ENCODE peak calls at places on chromosomes 7 and 10, in seven cellular contexts. One of them, this sample, is unnamed. For H4K20me1, the result is how much of the 10 kb centered on the place peaks cover.

GRCh38 chr10:91434041-91434440 is 23.9 kb downstream of the HECTD2 start:
- DNase-seq in mammary epithelial cell: peak
- DNase-seq in H9: no peak
- DNase-seq in fibroblast of lung: peak
- DNase-seq in IMR-90: peak
- DNase-seq in Karpas-422: no peak
- DNase-seq in MM.1S: no peak
- DNase-seq in this sample: no peak

GRCh38 chr10:117342638-117343037 is 32.6 kb downstream of the PDZD8 start:
- DNase-seq in mammary epithelial cell: peak
- DNase-seq in H9: no peak
- DNase-seq in fibroblast of lung: peak
- DNase-seq in IMR-90: peak
- DNase-seq in Karpas-422: no peak
- DNase-seq in MM.1S: no peak
- DNase-seq in this sample: no peak

GRCh38 chr10:14820010-14820774 is 17.6 kb downstream of the CDNF start:
- DNase-seq in mammary epithelial cell: peak
- DNase-seq in H9: no peak
- DNase-seq in fibroblast of lung: peak
- DNase-seq in IMR-90: peak
- DNase-seq in Karpas-422: no peak
- DNase-seq in MM.1S: no peak
- DNase-seq in this sample: no peak

GRCh38 chr10:67784584-67784983 is 53.4 kb downstream of the DNAJC12 start:
- DNase-seq in mammary epithelial cell: no peak
- DNase-seq in H9: no peak
- DNase-seq in fibroblast of lung: no peak
- DNase-seq in IMR-90: peak
- DNase-seq in Karpas-422: no peak
- DNase-seq in MM.1S: no peak
- DNase-seq in this sample: no peak

GRCh38 chr7:5211730-5212482 is 21.9 kb downstream of the WIPI2 start:
- DNase-seq in mammary epithelial cell: no peak
- DNase-seq in H9: no peak
- DNase-seq in fibroblast of lung: no peak
- DNase-seq in IMR-90: no peak
- DNase-seq in Karpas-422: no peak
- DNase-seq in MM.1S: no peak
- DNase-seq in this sample: no peak

GRCh38 chr10:4651404-4652037 is 174.5 kb upstream of the AKR1E2 start:
- DNase-seq in mammary epithelial cell: peak
- DNase-seq in H9: no peak
- DNase-seq in fibroblast of lung: peak
- DNase-seq in IMR-90: no peak
- DNase-seq in Karpas-422: no peak
- DNase-seq in MM.1S: no peak
- DNase-seq in this sample: no peak

GRCh38 chr10:6669269-6669859 is 89.3 kb upstream of the PRKCQ start:
- DNase-seq in mammary epithelial cell: peak
- DNase-seq in H9: no peak
- DNase-seq in fibroblast of lung: peak
- DNase-seq in IMR-90: peak
- DNase-seq in Karpas-422: peak
- DNase-seq in MM.1S: peak
- DNase-seq in this sample: peak

GRCh38 chr7:158824028-158824427 is 5.3 kb downstream of the ESYT2 start:
- DNase-seq in mammary epithelial cell: no peak
- DNase-seq in H9: no peak
- DNase-seq in fibroblast of lung: peak
- DNase-seq in IMR-90: no peak
- DNase-seq in Karpas-422: no peak
- DNase-seq in MM.1S: peak
- DNase-seq in this sample: no peak

GRCh38 chr10:117339979-117340378 is 35.3 kb downstream of the PDZD8 start:
- DNase-seq in mammary epithelial cell: no peak
- DNase-seq in H9: no peak
- DNase-seq in fibroblast of lung: no peak
- DNase-seq in IMR-90: no peak
- DNase-seq in Karpas-422: no peak
- DNase-seq in MM.1S: no peak
- DNase-seq in this sample: no peak

GRCh38 chr7:122067077-122067476 is 77.0 kb downstream of the AASS start:
- DNase-seq in mammary epithelial cell: no peak
- DNase-seq in H9: no peak
- DNase-seq in fibroblast of lung: no peak
- DNase-seq in IMR-90: no peak
- DNase-seq in Karpas-422: no peak
- DNase-seq in MM.1S: no peak
- DNase-seq in this sample: no peak

GRCh38 chr10:83108565-83109333 is 1030.6 kb upstream of the GHITM start:
- DNase-seq in mammary epithelial cell: no peak
- DNase-seq in H9: no peak
- DNase-seq in fibroblast of lung: no peak
- DNase-seq in IMR-90: no peak
- DNase-seq in Karpas-422: no peak
- DNase-seq in MM.1S: no peak
- DNase-seq in this sample: no peak

GRCh38 chr7:41916450-41916927 is 213.6 kb upstream of the INHBA start:
- DNase-seq in mammary epithelial cell: peak
- DNase-seq in H9: no peak
- DNase-seq in fibroblast of lung: peak
- DNase-seq in IMR-90: peak
- DNase-seq in Karpas-422: no peak
- DNase-seq in MM.1S: no peak
- DNase-seq in this sample: no peak

GRCh38 chr7:115297651-115298050 is 375.8 kb downstream of the MDFIC start:
- DNase-seq in mammary epithelial cell: peak
- DNase-seq in H9: no peak
- DNase-seq in fibroblast of lung: peak
- DNase-seq in IMR-90: peak
- DNase-seq in Karpas-422: no peak
- DNase-seq in MM.1S: no peak
- DNase-seq in this sample: no peak

GRCh38 chr7:115299379-115300038 is 377.6 kb downstream of the MDFIC start:
- DNase-seq in mammary epithelial cell: no peak
- DNase-seq in H9: no peak
- DNase-seq in fibroblast of lung: peak
- DNase-seq in IMR-90: no peak
- DNase-seq in Karpas-422: no peak
- DNase-seq in MM.1S: no peak
- DNase-seq in this sample: no peak

DNA sequence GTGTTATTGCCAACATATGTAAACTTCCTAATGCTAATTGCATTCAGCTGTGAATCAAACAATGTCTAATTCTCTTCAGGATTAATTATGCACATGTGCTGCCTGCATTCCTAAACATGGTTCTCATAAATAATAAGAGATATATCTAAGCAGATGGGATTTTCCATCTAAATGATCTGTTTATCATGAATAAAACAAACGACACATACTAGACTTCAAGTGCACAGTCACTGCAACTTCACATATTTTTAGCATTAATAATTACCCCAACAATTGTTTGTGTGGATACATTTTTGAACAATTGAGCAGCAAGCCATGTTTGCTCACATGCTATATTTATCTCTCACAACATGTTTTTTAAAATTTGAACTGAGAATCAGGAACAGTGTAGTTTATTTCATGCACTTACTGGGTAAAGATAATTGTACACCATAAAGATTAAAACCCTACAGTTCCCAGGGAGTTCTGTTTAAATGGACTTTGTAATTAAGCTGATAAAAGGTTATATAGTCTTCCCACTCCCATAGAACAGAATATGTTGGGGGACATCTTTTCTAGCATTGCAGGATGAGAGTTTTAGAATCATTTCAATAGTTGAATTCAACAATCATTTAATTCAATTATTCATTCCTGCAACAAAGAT is 378.5 kb downstream of the MDFIC start:
- DNase-seq in mammary epithelial cell: peak
- DNase-seq in H9: no peak
- DNase-seq in fibroblast of lung: peak
- DNase-seq in IMR-90: peak
- DNase-seq in Karpas-422: no peak
- DNase-seq in MM.1S: no peak
- DNase-seq in this sample: no peak
- H3K9ac ChIP-seq in mammary epithelial cell: no peak
- H3K9ac ChIP-seq in H9: no peak
- H3K9ac ChIP-seq in fibroblast of lung: no peak
- H3K9ac ChIP-seq in IMR-90: no peak
- H3K9ac ChIP-seq in Karpas-422: no peak
- H3K9ac ChIP-seq in MM.1S: no peak
- H3K9ac ChIP-seq in this sample: no peak

DNA sequence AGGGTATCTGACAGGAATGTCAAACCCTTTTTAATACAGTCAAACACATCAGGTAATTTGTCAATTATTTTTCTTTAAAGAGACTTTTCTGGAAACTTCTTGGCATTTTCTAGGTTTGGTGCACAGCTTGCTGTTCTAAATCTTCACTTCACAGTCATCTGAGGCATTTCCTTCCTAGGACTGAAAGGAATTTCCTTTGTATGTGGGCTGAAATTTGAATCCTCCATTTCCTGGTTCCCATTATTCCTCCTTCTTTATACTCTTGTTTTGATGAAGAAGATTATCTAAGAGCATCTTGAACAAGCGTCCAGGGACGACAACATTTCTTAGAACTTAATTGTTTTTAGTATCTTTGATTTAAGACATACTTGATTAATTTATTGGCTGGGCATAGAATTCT is 24.9 kb downstream of the CALD1 start:
- DNase-seq in mammary epithelial cell: no peak
- DNase-seq in H9: no peak
- DNase-seq in fibroblast of lung: peak
- DNase-seq in IMR-90: peak
- DNase-seq in Karpas-422: no peak
- DNase-seq in MM.1S: no peak
- DNase-seq in this sample: no peak
- H4K20me1 ChIP-seq in mammary epithelial cell: under half
- H4K20me1 ChIP-seq in H9: under half
- H4K20me1 ChIP-seq in fibroblast of lung: under half
- H4K20me1 ChIP-seq in IMR-90: under half
- H4K20me1 ChIP-seq in Karpas-422: under half
- H4K20me1 ChIP-seq in MM.1S: under half
- H4K20me1 ChIP-seq in this sample: under half

GRCh38 chr7:127900116-127900515 is 131.1 kb downstream of the LRRC4 start:
- DNase-seq in mammary epithelial cell: no peak
- DNase-seq in H9: no peak
- DNase-seq in fibroblast of lung: no peak
- DNase-seq in IMR-90: no peak
- DNase-seq in Karpas-422: no peak
- DNase-seq in MM.1S: no peak
- DNase-seq in this sample: no peak

GRCh38 chr7:127903913-127904705 is 127.1 kb downstream of the LRRC4 start:
- DNase-seq in mammary epithelial cell: no peak
- DNase-seq in H9: no peak
- DNase-seq in fibroblast of lung: no peak
- DNase-seq in IMR-90: no peak
- DNase-seq in Karpas-422: peak
- DNase-seq in MM.1S: no peak
- DNase-seq in this sample: no peak

GRCh38 chr7:127904706-127905056 is 126.6 kb downstream of the LRRC4 start:
- DNase-seq in mammary epithelial cell: peak
- DNase-seq in H9: no peak
- DNase-seq in fibroblast of lung: no peak
- DNase-seq in IMR-90: peak
- DNase-seq in Karpas-422: no peak
- DNase-seq in MM.1S: no peak
- DNase-seq in this sample: no peak

GRCh38 chr7:127900735-127901685 is 130.2 kb downstream of the LRRC4 start:
- DNase-seq in mammary epithelial cell: no peak
- DNase-seq in H9: peak
- DNase-seq in fibroblast of lung: no peak
- DNase-seq in IMR-90: no peak
- DNase-seq in Karpas-422: peak
- DNase-seq in MM.1S: no peak
- DNase-seq in this sample: no peak

DNA sequence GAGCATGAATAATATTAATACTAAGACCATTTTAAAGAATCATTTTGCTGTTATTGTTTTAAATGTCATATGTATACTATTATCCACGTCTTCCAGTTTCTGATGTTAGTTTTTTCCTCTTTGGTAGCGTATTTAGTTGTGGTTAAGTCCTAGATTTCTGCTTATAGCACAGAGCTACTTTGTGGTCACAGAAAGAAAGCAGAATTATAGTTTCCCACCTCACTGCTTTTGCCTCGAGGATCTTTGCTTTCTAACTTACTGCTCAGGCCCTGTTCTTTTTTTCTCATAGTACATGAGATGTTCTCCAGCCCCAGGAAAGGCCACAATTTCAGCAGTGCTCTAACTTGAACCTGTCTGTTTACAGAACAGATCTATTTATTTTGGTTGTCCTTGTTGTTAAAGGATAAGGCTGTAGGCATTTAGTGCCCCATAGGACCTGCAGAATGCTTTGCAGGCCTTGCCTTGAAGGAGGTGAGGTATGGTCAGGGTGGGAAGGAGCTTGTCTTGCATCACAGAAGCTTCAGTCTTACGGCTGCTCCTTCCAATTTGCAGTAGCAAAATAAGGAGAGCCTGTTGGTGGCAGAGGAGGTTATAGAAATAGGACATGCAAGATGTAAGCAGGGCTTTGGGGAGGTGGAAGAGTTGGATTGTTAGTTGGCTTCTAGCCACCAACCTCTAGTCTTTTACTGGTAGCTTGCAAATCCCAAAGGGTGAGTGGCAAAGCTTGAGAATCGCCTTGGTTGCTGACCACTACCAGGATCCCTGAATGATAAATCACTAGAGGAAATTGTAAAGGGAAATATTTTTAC is 129.1 kb downstream of the LRRC4 start:
- DNase-seq in mammary epithelial cell: no peak
- DNase-seq in H9: no peak
- DNase-seq in fibroblast of lung: no peak
- DNase-seq in IMR-90: no peak
- DNase-seq in Karpas-422: peak
- DNase-seq in MM.1S: peak
- DNase-seq in this sample: no peak
- H3K9ac ChIP-seq in mammary epithelial cell: no peak
- H3K9ac ChIP-seq in H9: no peak
- H3K9ac ChIP-seq in fibroblast of lung: no peak
- H3K9ac ChIP-seq in IMR-90: no peak
- H3K9ac ChIP-seq in Karpas-422: peak
- H3K9ac ChIP-seq in MM.1S: no peak
- H3K9ac ChIP-seq in this sample: no peak

DNA sequence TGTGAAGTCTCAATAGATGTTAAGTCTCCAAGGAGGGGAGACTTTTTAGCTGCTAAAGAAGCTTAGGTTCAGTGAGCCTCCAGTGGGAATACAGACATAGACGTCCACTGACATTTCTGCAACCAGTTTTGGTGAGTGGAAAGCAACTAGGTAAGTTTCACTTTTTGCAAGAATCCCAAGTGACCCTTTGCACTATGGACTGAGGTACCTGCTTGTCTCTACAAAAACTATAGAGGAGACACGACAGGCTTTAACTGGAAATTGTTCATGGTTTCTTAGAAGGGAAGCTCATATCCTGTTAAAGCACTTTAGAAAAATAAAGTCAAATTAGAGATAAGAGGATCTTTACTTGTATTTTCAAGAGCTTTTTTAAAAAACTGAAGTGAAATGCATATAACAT is 38.6 kb downstream of the GBF1 start:
- DNase-seq in mammary epithelial cell: no peak
- DNase-seq in H9: no peak
- DNase-seq in fibroblast of lung: no peak
- DNase-seq in IMR-90: no peak
- DNase-seq in Karpas-422: no peak
- DNase-seq in MM.1S: no peak
- DNase-seq in this sample: no peak
- H4K20me1 ChIP-seq in mammary epithelial cell: under half
- H4K20me1 ChIP-seq in H9: under half
- H4K20me1 ChIP-seq in fibroblast of lung: under half
- H4K20me1 ChIP-seq in IMR-90: half or more
- H4K20me1 ChIP-seq in Karpas-422: under half
- H4K20me1 ChIP-seq in MM.1S: under half
- H4K20me1 ChIP-seq in this sample: under half